ENCODE peak calls at places on chromosomes 3 and 15, in nine cellular contexts. H is HS-27A; C is hepatocyte; N is activated CD4-positive, alpha-beta T cell treated with anti-CD3 and anti-CD28 coated beads for 48 hours; R is GM06990; I is EH; F is aorta; P is NAMALWA; O is stimulated activated CD4-positive, alpha-beta T cell treated with anti-CD3 and anti-CD28 coated beads, Interleukin-4, amount 100 ng/mL, for 24 hours. A is an unnamed sample.

GRCh38 chr15:84976746-84977345 is 4.8 kb upstream of the PDE8A start:
- DNase-seq in C (no peak), N (no peak), O (no peak), F (no peak), R (no peak), P (no peak), I (no peak), H (no peak), A (no peak)

GRCh38 chr15:92473784-92474183 is 80.1 kb downstream of the ST8SIA2 start:
- DNase-seq in P (no peak), O (no peak), F (no peak), C (no peak), R (no peak), N (no peak), H (no peak), I (no peak), A (no peak)

GRCh38 chr3:117842086-117842485 is 1132.5 kb downstream of the TUSC7 start:
- DNase-seq in P (no peak), H (no peak), F (no peak), I (no peak), N (no peak), R (no peak), O (no peak), C (no peak), A (no peak)

GRCh38 chr3:142275856-142276255 is 50.5 kb upstream of the GK5 start:
- DNase-seq in O (no peak), R (no peak), F (no peak), C (no peak), I (peak), H (peak), N (no peak), P (no peak), A (peak)

GRCh38 chr3:42509111-42509510 is 6.7 kb downstream of the VIPR1 start:
- DNase-seq in F (no peak), N (no peak), R (no peak), P (no peak), C (no peak), I (no peak), O (no peak), H (no peak), A (no peak)

GRCh38 chr3:32703491-32703968 is 18.5 kb downstream of the CNOT10 start:
- DNase-seq in H (no peak), N (no peak), I (peak), P (no peak), R (no peak), O (no peak), C (no peak), F (no peak), A (no peak)

GRCh38 chr3:156465222-156465621 is 89.7 kb downstream of the SSR3 start:
- DNase-seq in F (no peak), I (no peak), O (no peak), C (no peak), H (no peak), P (no peak), N (no peak), R (no peak), A (no peak)

GRCh38 chr3:29557186-29557585 is 276.3 kb downstream of the RBMS3 start:
- DNase-seq in R (no peak), H (no peak), I (no peak), O (no peak), C (no peak), P (no peak), F (no peak), N (no peak), A (no peak)

A was measured in astrocyte of the cerebellum.